ENCODE peak calls at places on chromosomes 3 and 15, in five cellular contexts. One of them, this sample, is unnamed.

GRCh38 chr3:119918992-119919933 is 137.4 kb downstream of the NR1I2 start:
- DNase-seq in brain microvascular endothelial cell: no peak
- DNase-seq in CD4-positive, CD25-positive, alpha-beta regulatory T cell: no peak
- DNase-seq in coronary artery: no peak
- DNase-seq in cardiac fibroblast: peak; percentile 5
- DNase-seq in this sample: no peak

GRCh38 chr3:194587438-194587931 is 45.7 kb downstream of the TMEM44 start:
- DNase-seq in brain microvascular endothelial cell: peak; percentile 91
- DNase-seq in cardiac fibroblast: peak; percentile 94
- DNase-seq in CD4-positive, CD25-positive, alpha-beta regulatory T cell: no peak
- DNase-seq in coronary artery: peak; percentile 86
- DNase-seq in this sample: peak; percentile 64

GRCh38 chr3:15069441-15069840 is 4.3 kb upstream of the MRPS25 start:
- DNase-seq in cardiac fibroblast: no peak
- DNase-seq in CD4-positive, CD25-positive, alpha-beta regulatory T cell: no peak
- DNase-seq in coronary artery: no peak
- DNase-seq in brain microvascular endothelial cell: no peak
- DNase-seq in this sample: no peak

GRCh38 chr3:108088697-108089096 is 2.1 kb downstream of the CD47 start:
- DNase-seq in brain microvascular endothelial cell: no peak
- DNase-seq in CD4-positive, CD25-positive, alpha-beta regulatory T cell: peak; percentile 82
- DNase-seq in cardiac fibroblast: no peak
- DNase-seq in coronary artery: no peak
- DNase-seq in this sample: peak; percentile 6

GRCh38 chr15:79440355-79440908 is 8.3 kb downstream of the MINAR1 start:
- DNase-seq in coronary artery: no peak
- DNase-seq in CD4-positive, CD25-positive, alpha-beta regulatory T cell: no peak
- DNase-seq in brain microvascular endothelial cell: no peak
- DNase-seq in cardiac fibroblast: no peak
- DNase-seq in this sample: no peak

GRCh38 chr15:31125061-31125460 is 23.5 kb upstream of the TRPM1 start:
- DNase-seq in brain microvascular endothelial cell: no peak
- DNase-seq in coronary artery: no peak
- DNase-seq in cardiac fibroblast: no peak
- DNase-seq in CD4-positive, CD25-positive, alpha-beta regulatory T cell: no peak
- DNase-seq in this sample: no peak

GRCh38 chr3:71536376-71536965 is 47.1 kb downstream of the FOXP1 start:
- DNase-seq in coronary artery: no peak
- DNase-seq in cardiac fibroblast: peak; percentile 83
- DNase-seq in brain microvascular endothelial cell: no peak
- DNase-seq in CD4-positive, CD25-positive, alpha-beta regulatory T cell: no peak
- DNase-seq in this sample: peak; percentile 85

GRCh38 chr3:133944181-133944580 is 48.5 kb upstream of the RAB6B start:
- DNase-seq in cardiac fibroblast: peak; percentile 29
- DNase-seq in coronary artery: peak; percentile 61
- DNase-seq in CD4-positive, CD25-positive, alpha-beta regulatory T cell: no peak
- DNase-seq in brain microvascular endothelial cell: no peak
- DNase-seq in this sample: peak; percentile 51

GRCh38 chr3:15768421-15769255 is 29.1 kb downstream of the ANKRD28 start:
- DNase-seq in cardiac fibroblast: peak; percentile 94
- DNase-seq in coronary artery: no peak
- DNase-seq in brain microvascular endothelial cell: peak; percentile 89
- DNase-seq in CD4-positive, CD25-positive, alpha-beta regulatory T cell: no peak
- DNase-seq in this sample: peak; percentile 97

GRCh38 chr3:169661567-169662214 is 1.8 kb downstream of the MECOM start:
- DNase-seq in cardiac fibroblast: peak; percentile 61
- DNase-seq in CD4-positive, CD25-positive, alpha-beta regulatory T cell: no peak
- DNase-seq in brain microvascular endothelial cell: peak; percentile 21
- DNase-seq in coronary artery: peak; percentile 77
- DNase-seq in this sample: peak; percentile 22

GRCh38 chr3:24494616-24495333 is at the start of gene THRB:
- DNase-seq in coronary artery: peak; percentile 87
- DNase-seq in CD4-positive, CD25-positive, alpha-beta regulatory T cell: no peak
- DNase-seq in brain microvascular endothelial cell: no peak
- DNase-seq in cardiac fibroblast: peak; percentile 59
- DNase-seq in this sample: peak; percentile 48

GRCh38 chr3:188000361-188000861 is 153.5 kb upstream of the LPP start:
- DNase-seq in cardiac fibroblast: no peak
- DNase-seq in brain microvascular endothelial cell: no peak
- DNase-seq in CD4-positive, CD25-positive, alpha-beta regulatory T cell: peak; percentile 60
- DNase-seq in coronary artery: no peak
- DNase-seq in this sample: no peak

GRCh38 chr15:68503791-68504720 is 72.1 kb upstream of the ITGA11 start:
- DNase-seq in coronary artery: no peak
- DNase-seq in brain microvascular endothelial cell: no peak
- DNase-seq in cardiac fibroblast: peak; percentile 51
- DNase-seq in CD4-positive, CD25-positive, alpha-beta regulatory T cell: no peak
- DNase-seq in this sample: peak; percentile 53

GRCh38 chr3:42514876-42515275 is 12.4 kb downstream of the VIPR1 start:
- DNase-seq in coronary artery: no peak
- DNase-seq in cardiac fibroblast: no peak
- DNase-seq in CD4-positive, CD25-positive, alpha-beta regulatory T cell: no peak
- DNase-seq in brain microvascular endothelial cell: no peak
- DNase-seq in this sample: no peak

GRCh38 chr15:83324799-83325198 is 40.3 kb upstream of the BNC1 start:
- DNase-seq in cardiac fibroblast: no peak
- DNase-seq in CD4-positive, CD25-positive, alpha-beta regulatory T cell: no peak
- DNase-seq in coronary artery: no peak
- DNase-seq in brain microvascular endothelial cell: no peak
- DNase-seq in this sample: no peak

GRCh38 chr3:183385698-183386590 is 42.5 kb downstream of the MCF2L2 start:
- DNase-seq in cardiac fibroblast: peak; percentile 86
- DNase-seq in coronary artery: no peak
- DNase-seq in brain microvascular endothelial cell: peak; percentile 72
- DNase-seq in CD4-positive, CD25-positive, alpha-beta regulatory T cell: peak; percentile 75
- DNase-seq in this sample: peak; percentile 90

GRCh38 chr3:61530355-61530754 is 31.0 kb upstream of the PTPRG start:
- DNase-seq in brain microvascular endothelial cell: peak; percentile 49
- DNase-seq in CD4-positive, CD25-positive, alpha-beta regulatory T cell: peak; percentile 48
- DNase-seq in coronary artery: no peak
- DNase-seq in cardiac fibroblast: peak; percentile 62
- DNase-seq in this sample: peak; percentile 76

GRCh38 chr3:43531835-43532234 is 90.0 kb downstream of the ANO10 start:
- DNase-seq in brain microvascular endothelial cell: peak; percentile 33
- DNase-seq in coronary artery: no peak
- DNase-seq in cardiac fibroblast: peak; percentile 43
- DNase-seq in CD4-positive, CD25-positive, alpha-beta regulatory T cell: no peak
- DNase-seq in this sample: peak; percentile 39

GRCh38 chr3:146050700-146051099 is 110.3 kb downstream of the PLOD2 start:
- DNase-seq in CD4-positive, CD25-positive, alpha-beta regulatory T cell: no peak
- DNase-seq in brain microvascular endothelial cell: no peak
- DNase-seq in coronary artery: no peak
- DNase-seq in cardiac fibroblast: no peak
- DNase-seq in this sample: no peak

GRCh38 chr15:87326274-87326673 is 930.3 kb downstream of the NTRK3 start:
- DNase-seq in cardiac fibroblast: peak; percentile 3
- DNase-seq in CD4-positive, CD25-positive, alpha-beta regulatory T cell: no peak
- DNase-seq in coronary artery: no peak
- DNase-seq in brain microvascular endothelial cell: no peak
- DNase-seq in this sample: no peak

GRCh38 chr15:68643216-68643830 is 64.5 kb downstream of the CORO2B start:
- DNase-seq in cardiac fibroblast: no peak
- DNase-seq in coronary artery: peak; percentile 62
- DNase-seq in CD4-positive, CD25-positive, alpha-beta regulatory T cell: no peak
- DNase-seq in brain microvascular endothelial cell: no peak
- DNase-seq in this sample: no peak

GRCh38 chr3:185737020-185737419 is 87.8 kb downstream of the IGF2BP2 start:
- DNase-seq in brain microvascular endothelial cell: no peak
- DNase-seq in cardiac fibroblast: peak; percentile 59
- DNase-seq in coronary artery: no peak
- DNase-seq in CD4-positive, CD25-positive, alpha-beta regulatory T cell: no peak
- DNase-seq in this sample: peak; percentile 75

GRCh38 chr3:172059532-172059931 is 20.2 kb downstream of the FNDC3B start:
- DNase-seq in brain microvascular endothelial cell: no peak
- DNase-seq in CD4-positive, CD25-positive, alpha-beta regulatory T cell: no peak
- DNase-seq in cardiac fibroblast: no peak
- DNase-seq in coronary artery: no peak
- DNase-seq in this sample: no peak

DNA sequence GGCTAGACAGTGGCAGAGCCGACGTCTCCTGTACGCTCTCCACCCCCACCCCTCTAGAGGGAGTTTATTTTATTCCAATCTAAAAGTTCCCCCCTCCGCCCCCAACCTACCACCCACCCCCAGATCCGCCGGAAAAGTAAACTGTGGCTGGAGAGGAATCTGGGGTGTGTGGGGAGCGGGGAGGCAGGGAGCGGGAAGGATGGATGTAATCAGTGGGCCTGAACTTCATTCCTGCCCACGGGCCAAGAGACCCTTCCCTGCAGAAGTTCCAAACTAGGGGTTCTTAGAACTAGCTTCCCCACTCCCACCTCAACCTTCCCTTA is 547 bp upstream of the CSRNP1 start:
- DNase-seq in brain microvascular endothelial cell: no peak
- DNase-seq in cardiac fibroblast: no peak
- DNase-seq in coronary artery: no peak
- DNase-seq in CD4-positive, CD25-positive, alpha-beta regulatory T cell: no peak
- DNase-seq in this sample: no peak
- H3K4me3 ChIP-seq in brain microvascular endothelial cell: peak overlapping the region; percentile 45
- H3K4me3 ChIP-seq in cardiac fibroblast: peak overlapping the region; percentile 26
- H3K4me3 ChIP-seq in coronary artery: peak overlapping the region; percentile 96
- H3K4me3 ChIP-seq in CD4-positive, CD25-positive, alpha-beta regulatory T cell: no peak overlapping the region
- H3K4me3 ChIP-seq in this sample: peak overlapping the region; percentile 55

GRCh38 chr15:65384895-65385867 is 7.4 kb upstream of the IGDCC3 start:
- DNase-seq in coronary artery: peak; percentile 88
- DNase-seq in cardiac fibroblast: peak; percentile 90
- DNase-seq in brain microvascular endothelial cell: peak; percentile 78
- DNase-seq in CD4-positive, CD25-positive, alpha-beta regulatory T cell: peak; percentile 81
- DNase-seq in this sample: peak; percentile 91
- H3K4me3 ChIP-seq in coronary artery: peak overlapping the region; percentile 72
- H3K4me3 ChIP-seq in cardiac fibroblast: peak overlapping the region; percentile 2
- H3K4me3 ChIP-seq in brain microvascular endothelial cell: peak overlapping the region; percentile 37
- H3K4me3 ChIP-seq in CD4-positive, CD25-positive, alpha-beta regulatory T cell: peak overlapping the region; percentile 72
- H3K4me3 ChIP-seq in this sample: peak overlapping the region; percentile 39

DNA sequence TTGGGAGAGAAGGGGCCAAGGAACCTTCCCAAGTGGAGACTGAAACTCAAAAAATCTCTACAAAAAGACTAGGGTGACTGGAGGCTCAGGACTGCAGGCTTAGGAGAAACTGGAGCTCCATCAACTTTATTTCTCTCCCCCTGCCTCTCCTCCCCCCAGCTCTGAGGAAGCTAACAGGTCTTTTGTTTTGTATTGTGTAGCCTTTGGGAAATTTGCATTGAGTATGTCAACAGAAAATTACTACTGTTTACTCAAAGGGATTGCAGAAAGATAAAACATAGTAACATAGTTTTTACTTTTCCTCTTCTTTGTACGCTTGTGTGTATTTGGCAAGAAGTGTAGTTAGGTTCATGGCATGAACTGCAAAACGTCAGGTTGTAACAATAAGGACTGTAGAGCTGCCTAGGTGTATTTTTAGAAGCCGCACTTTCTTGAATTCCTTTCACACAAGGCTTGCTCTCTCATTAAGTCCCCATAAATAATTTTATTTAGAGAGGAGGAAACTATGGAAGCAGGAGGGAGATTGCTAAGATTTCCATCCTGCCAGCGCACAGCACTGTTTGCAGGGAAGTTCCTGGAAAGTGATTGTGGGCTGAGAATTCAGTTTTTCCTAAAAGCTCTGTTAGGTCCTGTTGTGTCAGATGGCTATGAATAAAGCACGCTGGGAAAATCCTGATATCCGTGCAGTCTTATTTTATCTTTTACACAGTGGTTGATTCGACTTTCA is 21.1 kb upstream of the SATB1 start:
- DNase-seq in coronary artery: no peak
- DNase-seq in CD4-positive, CD25-positive, alpha-beta regulatory T cell: no peak
- DNase-seq in brain microvascular endothelial cell: no peak
- DNase-seq in cardiac fibroblast: no peak
- DNase-seq in this sample: no peak
- H3K4me3 ChIP-seq in coronary artery: no peak overlapping the region
- H3K4me3 ChIP-seq in CD4-positive, CD25-positive, alpha-beta regulatory T cell: peak overlapping the region; percentile 56
- H3K4me3 ChIP-seq in brain microvascular endothelial cell: no peak overlapping the region
- H3K4me3 ChIP-seq in cardiac fibroblast: no peak overlapping the region
- H3K4me3 ChIP-seq in this sample: no peak overlapping the region

GRCh38 chr3:155549087-155549486 is 195.8 kb downstream of the PLCH1 start:
- DNase-seq in CD4-positive, CD25-positive, alpha-beta regulatory T cell: peak; percentile 3
- DNase-seq in coronary artery: no peak
- DNase-seq in brain microvascular endothelial cell: no peak
- DNase-seq in cardiac fibroblast: no peak
- DNase-seq in this sample: no peak
- H3K4me3 ChIP-seq in CD4-positive, CD25-positive, alpha-beta regulatory T cell: no peak overlapping the region
- H3K4me3 ChIP-seq in coronary artery: no peak overlapping the region
- H3K4me3 ChIP-seq in brain microvascular endothelial cell: no peak overlapping the region
- H3K4me3 ChIP-seq in cardiac fibroblast: no peak overlapping the region
- H3K4me3 ChIP-seq in this sample: no peak overlapping the region

GRCh38 chr3:45969953-45970352 is 25.7 kb downstream of the FYCO1 start:
- DNase-seq in CD4-positive, CD25-positive, alpha-beta regulatory T cell: no peak
- DNase-seq in cardiac fibroblast: no peak
- DNase-seq in brain microvascular endothelial cell: no peak
- DNase-seq in coronary artery: no peak
- DNase-seq in this sample: no peak

GRCh38 chr3:45968149-45968548 is 24.9 kb downstream of the CXCR6 start:
- DNase-seq in CD4-positive, CD25-positive, alpha-beta regulatory T cell: no peak
- DNase-seq in coronary artery: no peak
- DNase-seq in brain microvascular endothelial cell: no peak
- DNase-seq in cardiac fibroblast: no peak
- DNase-seq in this sample: no peak

GRCh38 chr3:45968706-45969105 is 25.4 kb downstream of the CXCR6 start:
- DNase-seq in coronary artery: no peak
- DNase-seq in CD4-positive, CD25-positive, alpha-beta regulatory T cell: no peak
- DNase-seq in brain microvascular endothelial cell: peak; percentile 61
- DNase-seq in cardiac fibroblast: peak; percentile 60
- DNase-seq in this sample: peak; percentile 88

GRCh38 chr3:45967724-45968123 is 24.5 kb downstream of the CXCR6 start:
- DNase-seq in cardiac fibroblast: no peak
- DNase-seq in CD4-positive, CD25-positive, alpha-beta regulatory T cell: no peak
- DNase-seq in coronary artery: no peak
- DNase-seq in brain microvascular endothelial cell: no peak
- DNase-seq in this sample: no peak

GRCh38 chr3:45969152-45969551 is 25.9 kb downstream of the CXCR6 start:
- DNase-seq in coronary artery: no peak
- DNase-seq in cardiac fibroblast: no peak
- DNase-seq in CD4-positive, CD25-positive, alpha-beta regulatory T cell: no peak
- DNase-seq in brain microvascular endothelial cell: no peak
- DNase-seq in this sample: no peak
- H3K4me3 ChIP-seq in coronary artery: no peak overlapping the region
- H3K4me3 ChIP-seq in cardiac fibroblast: no peak overlapping the region
- H3K4me3 ChIP-seq in CD4-positive, CD25-positive, alpha-beta regulatory T cell: no peak overlapping the region
- H3K4me3 ChIP-seq in brain microvascular endothelial cell: no peak overlapping the region
- H3K4me3 ChIP-seq in this sample: no peak overlapping the region

DNA sequence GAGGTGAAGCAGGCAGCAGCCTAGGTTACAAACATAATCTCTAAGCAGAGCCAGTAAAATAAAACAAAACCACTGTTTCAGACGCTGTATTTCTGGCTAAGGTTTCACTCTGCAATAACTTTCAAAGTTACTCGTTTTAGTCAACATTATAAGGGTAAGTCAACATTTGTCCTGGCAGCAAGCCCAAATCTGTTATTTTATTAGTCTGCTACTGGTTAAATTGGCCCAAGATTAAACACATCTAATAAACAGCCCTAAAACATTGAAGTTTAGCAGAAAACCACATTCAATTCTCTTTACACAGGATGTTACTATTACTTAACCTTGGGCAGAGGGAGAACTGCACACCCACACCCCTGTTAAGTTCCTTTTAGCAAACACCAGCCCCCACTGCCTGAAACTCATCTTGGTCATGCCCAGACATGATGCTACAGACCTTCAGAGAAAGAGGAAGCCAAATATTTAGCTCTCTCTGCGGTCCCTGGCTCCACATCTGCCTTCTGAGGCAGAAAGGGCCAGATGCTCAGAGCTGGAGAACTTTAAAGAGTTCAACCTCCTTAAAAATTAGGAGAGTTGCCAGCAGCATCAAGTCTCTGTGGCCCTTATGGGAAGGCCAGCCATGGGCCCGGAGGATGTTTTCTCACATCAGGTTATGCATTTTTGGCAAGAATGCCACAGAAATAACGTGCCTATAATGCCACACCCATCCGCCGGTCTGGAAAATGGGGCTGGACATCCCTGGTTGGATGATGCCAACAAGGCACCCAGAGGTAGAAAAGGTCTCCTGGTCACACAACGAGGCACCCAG is 17.9 kb downstream of the ARHGEF3 start:
- DNase-seq in CD4-positive, CD25-positive, alpha-beta regulatory T cell: peak; percentile 96
- DNase-seq in cardiac fibroblast: peak; percentile 79
- DNase-seq in brain microvascular endothelial cell: peak; percentile 61
- DNase-seq in coronary artery: no peak
- DNase-seq in this sample: peak; percentile 85
- H3K4me3 ChIP-seq in CD4-positive, CD25-positive, alpha-beta regulatory T cell: peak overlapping the region; percentile 69
- H3K4me3 ChIP-seq in cardiac fibroblast: no peak overlapping the region
- H3K4me3 ChIP-seq in brain microvascular endothelial cell: no peak overlapping the region
- H3K4me3 ChIP-seq in coronary artery: peak overlapping the region; percentile 17
- H3K4me3 ChIP-seq in this sample: no peak overlapping the region

This sample was measured in choroid plexus epithelial cell.